ENCODE peak calls at places on chromosomes 13 and 19, in four cellular contexts. One of them, this sample, is unnamed.

GRCh38 chr19:1658446-1659433 is 6.3 kb upstream of the TCF3 start:
- DNase-seq in H1: no peak
- DNase-seq in H9: peak
- DNase-seq in IMR-90: no peak
- DNase-seq in this sample: no peak

GRCh38 chr19:8466018-8466417 is 21.2 kb downstream of the HNRNPM start:
- DNase-seq in H1: no peak
- DNase-seq in H9: no peak
- DNase-seq in IMR-90: peak
- DNase-seq in this sample: no peak

GRCh38 chr13:48975101-48975925 is at the start of gene FNDC3A:
- DNase-seq in H1: no peak
- DNase-seq in H9: peak
- DNase-seq in IMR-90: peak
- DNase-seq in this sample: peak

GRCh38 chr19:48194041-48194871 is 23.8 kb downstream of the ZSWIM9 start:
- DNase-seq in H1: no peak
- DNase-seq in H9: peak
- DNase-seq in IMR-90: peak
- DNase-seq in this sample: peak

GRCh38 chr19:30479231-30479630 is 107.0 kb downstream of the ZNF536 start:
- DNase-seq in H1: no peak
- DNase-seq in H9: no peak
- DNase-seq in IMR-90: no peak
- DNase-seq in this sample: no peak

GRCh38 chr13:83824561-83824960 is 57.7 kb downstream of the SLITRK1 start:
- DNase-seq in H1: no peak
- DNase-seq in H9: no peak
- DNase-seq in IMR-90: no peak
- DNase-seq in this sample: no peak

GRCh38 chr19:57280913-57281425 is 684 bp downstream of the ZNF460 start:
- DNase-seq in H1: no peak
- DNase-seq in H9: no peak
- DNase-seq in IMR-90: no peak
- DNase-seq in this sample: no peak

GRCh38 chr13:26895081-26895807 is 134.7 kb upstream of the GPR12 start:
- DNase-seq in H1: no peak
- DNase-seq in H9: peak
- DNase-seq in IMR-90: no peak
- DNase-seq in this sample: peak

GRCh38 chr13:30848332-30849027 is 57.6 kb upstream of the MEDAG start:
- DNase-seq in H1: no peak
- DNase-seq in H9: no peak
- DNase-seq in IMR-90: no peak
- DNase-seq in this sample: no peak

GRCh38 chr13:78382481-78382880 is 220.9 kb downstream of the POU4F1 start:
- DNase-seq in H1: no peak
- DNase-seq in H9: no peak
- DNase-seq in IMR-90: no peak
- DNase-seq in this sample: no peak

GRCh38 chr19:17687141-17687856 is 855 bp downstream of the UNC13A start:
- DNase-seq in H1: no peak
- DNase-seq in H9: peak
- DNase-seq in IMR-90: no peak
- DNase-seq in this sample: peak

DNA sequence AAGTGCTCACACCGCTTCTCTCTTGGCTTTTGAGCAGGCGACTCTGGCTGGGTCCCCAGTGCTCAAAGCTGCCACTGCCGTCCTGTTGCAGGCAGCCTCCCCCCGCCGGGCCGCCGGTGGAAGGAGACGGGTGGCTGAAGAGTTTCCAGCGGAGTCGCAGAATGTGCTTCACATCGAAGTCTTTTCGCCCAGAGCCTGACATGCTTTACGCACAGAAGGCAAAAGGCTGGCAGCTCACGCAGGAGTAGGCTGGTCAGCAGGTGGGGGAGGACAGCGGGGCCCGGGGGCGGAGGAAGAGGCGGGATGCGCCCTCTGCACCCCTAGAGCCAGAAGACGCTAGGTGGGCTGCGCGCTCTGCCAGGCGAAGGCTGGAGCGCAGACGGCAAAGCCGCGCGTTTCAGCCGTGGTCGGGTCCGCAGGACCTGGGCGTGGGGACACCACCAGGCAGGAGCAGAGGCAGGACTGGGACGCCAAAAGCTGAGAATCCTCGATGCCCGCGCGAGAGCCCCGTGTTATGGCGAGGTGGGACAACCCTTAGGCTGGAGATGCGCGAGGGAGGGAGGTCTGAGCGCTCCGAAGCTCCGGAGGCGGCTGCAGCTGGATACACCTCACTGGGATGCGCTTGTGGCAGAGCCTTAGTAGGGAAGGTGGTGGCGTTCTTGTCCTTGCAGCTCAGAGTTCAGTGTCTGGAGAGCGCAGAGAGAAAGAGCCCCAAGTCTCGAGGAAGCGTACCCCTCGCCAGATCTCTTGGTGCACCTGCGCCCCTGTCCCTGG is at the start of gene ATXN8OS:
- DNase-seq in H1: no peak
- DNase-seq in H9: peak
- DNase-seq in IMR-90: no peak
- DNase-seq in this sample: peak
- H3K56ac ChIP-seq in H1: no peak
- H3K56ac ChIP-seq in H9: no peak
- H3K56ac ChIP-seq in IMR-90: no peak
- H3K56ac ChIP-seq in this sample: peak

DNA sequence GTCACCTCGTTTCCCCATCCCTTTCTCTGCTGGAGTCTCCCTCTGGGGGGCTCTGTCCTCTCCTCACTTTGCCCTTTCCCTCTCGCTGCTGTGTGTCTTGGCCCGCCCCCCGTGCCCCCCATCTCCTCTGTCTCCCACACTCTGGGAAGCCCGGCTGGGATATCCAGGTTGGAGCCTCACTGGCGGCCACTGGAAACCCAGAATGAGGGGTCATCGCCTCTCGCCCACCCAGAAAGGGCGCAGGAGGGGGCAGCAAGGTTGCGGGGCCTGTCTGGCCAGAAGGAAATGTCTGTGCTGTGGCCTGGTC is 15.6 kb downstream of the CCDC97 start:
- DNase-seq in H1: no peak
- DNase-seq in H9: no peak
- DNase-seq in IMR-90: no peak
- DNase-seq in this sample: no peak
- H2BK5ac ChIP-seq in H1: peak
- H2BK5ac ChIP-seq in H9: no peak
- H2BK5ac ChIP-seq in IMR-90: peak
- H2BK5ac ChIP-seq in this sample: peak

GRCh38 chr19:14061751-14062557 is at the start of gene PALM3:
- DNase-seq in H1: no peak
- DNase-seq in H9: no peak
- DNase-seq in IMR-90: no peak
- DNase-seq in this sample: no peak

GRCh38 chr19:14062558-14062855 is 631 bp upstream of the PALM3 start:
- DNase-seq in H1: no peak
- DNase-seq in H9: no peak
- DNase-seq in IMR-90: no peak
- DNase-seq in this sample: no peak

GRCh38 chr19:14070268-14071050 is 2.1 kb upstream of the MISP3 start:
- DNase-seq in H1: no peak
- DNase-seq in H9: no peak
- DNase-seq in IMR-90: no peak
- DNase-seq in this sample: no peak

GRCh38 chr19:14063100-14063499 is 1.2 kb upstream of the PALM3 start:
- DNase-seq in H1: no peak
- DNase-seq in H9: no peak
- DNase-seq in IMR-90: no peak
- DNase-seq in this sample: no peak

DNA sequence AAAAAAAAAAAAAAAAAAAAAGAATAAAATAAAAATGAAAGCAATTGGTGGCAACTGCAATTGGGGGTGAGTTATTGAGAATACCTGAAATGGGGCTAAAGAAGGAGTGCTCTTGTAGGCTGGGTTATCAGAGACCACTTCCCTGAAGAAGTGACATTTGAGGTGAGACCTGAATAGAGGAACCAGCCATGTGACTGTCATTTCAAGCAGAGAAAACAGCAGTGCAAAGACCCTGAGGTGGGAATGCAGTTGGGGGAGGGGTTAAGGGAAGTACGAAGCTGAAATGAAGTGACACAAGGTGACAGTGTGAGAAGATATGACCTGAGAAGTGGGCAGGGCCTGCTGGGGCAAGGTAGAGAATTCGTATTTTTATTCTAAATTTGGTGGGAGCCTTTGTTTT is 4.3 kb upstream of the PALM3 start:
- DNase-seq in H1: no peak
- DNase-seq in H9: no peak
- DNase-seq in IMR-90: no peak
- DNase-seq in this sample: no peak
- H4K8ac ChIP-seq in H1: no peak
- H4K8ac ChIP-seq in H9: no peak
- H4K8ac ChIP-seq in IMR-90: no peak
- H4K8ac ChIP-seq in this sample: no peak

DNA sequence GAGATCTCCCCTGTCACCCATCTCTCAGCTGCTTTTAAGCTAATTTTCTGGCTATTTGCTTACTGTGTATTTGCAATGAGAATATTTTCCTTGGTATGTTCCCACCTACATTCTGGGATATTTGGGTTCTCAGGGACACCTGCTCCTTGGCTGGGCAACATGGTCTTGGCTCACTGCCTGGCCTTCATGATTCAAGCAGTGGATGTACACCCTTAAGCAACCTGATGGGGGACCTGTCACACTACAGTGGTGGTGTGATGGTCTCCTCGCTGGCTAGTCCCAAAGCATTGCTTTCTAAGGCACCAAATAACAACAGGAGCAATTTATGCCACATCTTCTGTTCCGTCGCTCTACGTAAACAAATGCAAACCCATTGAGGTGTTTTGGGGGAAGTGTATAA is 35.3 kb upstream of the RFC3 start:
- DNase-seq in H1: no peak
- DNase-seq in H9: no peak
- DNase-seq in IMR-90: no peak
- DNase-seq in this sample: no peak
- H3K56ac ChIP-seq in H1: no peak
- H3K56ac ChIP-seq in H9: no peak
- H3K56ac ChIP-seq in IMR-90: no peak
- H3K56ac ChIP-seq in this sample: no peak